ENCODE peak calls at places on chromosomes 12 and 14, in four cellular contexts. E is GM12878, Y is HL-60, D is K562. B is an unnamed sample.

GRCh38 chr12:132872975-132873421 is 14.4 kb downstream of the CHFR start:
- DNase-seq in D (no peak), Y (no peak), E (peak; percentile 13), B (no peak)

GRCh38 chr14:100056964-100057817 is 8.0 kb upstream of the EVL start:
- DNase-seq in Y (no peak), D (no peak), E (no peak), B (no peak)

GRCh38 chr14:97626088-97626487 is 828.9 kb downstream of the VRK1 start:
- DNase-seq in E (no peak), Y (no peak), D (no peak), B (no peak)

GRCh38 chr12:131749618-131750315 is 38.9 kb downstream of the SFSWAP start:
- DNase-seq in E (no peak), Y (no peak), D (no peak), B (no peak)

GRCh38 chr14:104591506-104592291 is 12.1 kb downstream of the C14orf180 start:
- DNase-seq in D (no peak), E (no peak), Y (no peak), B (no peak)

GRCh38 chr14:88554458-88555286 is at the start of gene PTPN21:
- DNase-seq in Y (no peak), D (peak; percentile 83), E (no peak), B (peak; percentile 42)

GRCh38 chr14:55131782-55132181 is 2.7 kb downstream of the LGALS3 start:
- DNase-seq in E (no peak), Y (no peak), D (no peak), B (no peak)

GRCh38 chr12:56206373-56207166 is 15.2 kb downstream of the RNF41 start:
- DNase-seq in E (no peak), Y (no peak), D (peak; percentile 58), B (no peak)

GRCh38 chr12:2633176-2633824 is 161.5 kb upstream of the FKBP4 start:
- DNase-seq in Y (no peak), E (no peak), D (no peak), B (no peak)

GRCh38 chr12:4628406-4628805 is 20.4 kb downstream of the AKAP3 start:
- DNase-seq in E (no peak), D (no peak), Y (no peak), B (no peak)

GRCh38 chr12:77433799-77434198 is 368.4 kb upstream of the E2F7 start:
- DNase-seq in Y (no peak), D (no peak), E (no peak), B (no peak)

GRCh38 chr12:131619736-131620506 is 91.0 kb upstream of the SFSWAP start:
- DNase-seq in Y (no peak), E (no peak), D (no peak), B (no peak)

GRCh38 chr12:57461326-57461903 is 1.8 kb downstream of the GLI1 start:
- DNase-seq in E (no peak), D (peak; percentile 88), Y (no peak), B (no peak)

GRCh38 chr14:57364659-57365450 is 25.5 kb upstream of the NAA30 start:
- DNase-seq in D (no peak), E (no peak), Y (no peak), B (no peak)

GRCh38 chr12:25715147-25715546 is 162.1 kb upstream of the LMNTD1 start:
- DNase-seq in E (no peak), D (no peak), Y (no peak), B (no peak)

GRCh38 chr14:43411841-43412240 is 1095.2 kb downstream of the FSCB start:
- DNase-seq in E (no peak), D (no peak), Y (no peak), B (no peak)

GRCh38 chr14:68552597-68552996 is 240.3 kb downstream of the ZFP36L1 start:
- DNase-seq in D (no peak), Y (no peak), E (no peak), B (no peak)

GRCh38 chr14:76330411-76331327 is 45.3 kb upstream of the ESRRB start:
- DNase-seq in Y (no peak), D (no peak), E (no peak), B (no peak)

GRCh38 chr14:76329951-76330350 is 46.0 kb upstream of the ESRRB start:
- DNase-seq in E (no peak), D (no peak), Y (no peak), B (no peak)

GRCh38 chr14:76328457-76329137 is 47.3 kb upstream of the ESRRB start:
- DNase-seq in D (no peak), Y (no peak), E (no peak), B (no peak)

GRCh38 chr14:76331328-76332011 is 44.5 kb upstream of the ESRRB start:
- DNase-seq in E (no peak), D (no peak), Y (no peak), B (no peak)

GRCh38 chr14:76329150-76329881 is 46.6 kb upstream of the ESRRB start:
- DNase-seq in D (no peak), E (no peak), Y (no peak), B (no peak)
- TF ChIP-seq SPI1 in D (no peak), E (no peak), Y (no peak), B (no peak)

GRCh38 chr12:22538336-22538735 is 6.0 kb downstream of the C2CD5 start:
- DNase-seq in D (no peak), Y (no peak), E (no peak), B (no peak)
- TF ChIP-seq SPI1 in D (no peak), Y (no peak), E (no peak), B (no peak)

GRCh38 chr12:113647048-113647447 is 175.4 kb upstream of the LHX5 start:
- DNase-seq in E (no peak), D (peak; percentile 28), Y (no peak), B (no peak)
- TF ChIP-seq SPI1 in E (no peak), D (no peak), Y (no peak), B (no peak)

DNA sequence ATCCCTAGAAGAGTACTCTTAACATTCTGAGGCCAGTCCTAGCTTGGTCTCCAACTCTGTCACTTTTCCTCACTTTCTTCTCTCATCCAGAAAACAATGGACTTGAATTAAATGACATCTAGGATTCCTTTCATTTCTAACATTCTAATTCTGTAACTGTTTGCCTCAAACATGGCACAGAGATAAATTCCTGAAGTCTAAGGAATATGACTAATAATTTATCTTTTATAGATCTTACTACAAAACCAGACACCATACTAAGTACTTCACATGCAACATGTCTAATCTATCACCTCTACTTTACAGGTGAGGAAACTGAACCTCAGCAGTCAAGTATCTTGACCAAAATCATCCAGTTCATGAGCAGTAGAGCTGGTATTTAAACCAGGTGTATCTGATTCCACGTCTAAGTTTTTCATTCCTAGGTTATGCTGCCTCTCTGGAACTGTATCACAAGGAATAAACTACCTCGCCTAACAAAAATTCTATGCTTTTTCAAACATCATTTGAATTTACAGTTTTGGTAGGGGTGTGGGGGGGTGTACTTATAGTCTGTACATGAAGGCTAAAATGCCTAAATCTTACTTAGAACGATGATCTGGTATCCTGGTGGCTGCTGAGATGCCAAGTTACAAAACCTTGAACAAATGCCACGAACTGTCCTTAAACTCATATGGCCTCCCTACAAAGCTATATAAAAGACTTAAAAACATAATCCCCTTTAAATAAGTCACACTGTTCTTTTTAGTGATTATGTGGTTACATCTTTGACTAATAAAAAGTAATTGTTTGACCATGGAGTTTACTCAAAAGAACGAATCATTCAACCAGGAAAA is 41.6 kb downstream of the ATXN2 start:
- DNase-seq in Y (no peak), D (no peak), E (no peak), B (no peak)
- TF ChIP-seq SPI1 in Y (no peak), D (no peak), E (no peak), B (no peak)

GRCh38 chr14:35556548-35556947 is 22.6 kb downstream of the INSM2 start:
- DNase-seq in E (no peak), Y (no peak), D (no peak), B (no peak)
- TF ChIP-seq SPI1 in E (no peak), Y (no peak), D (no peak), B (no peak)

GRCh38 chr12:24608637-24609285 is 340.1 kb downstream of the BCAT1 start:
- DNase-seq in Y (no peak), E (no peak), D (no peak), B (no peak)
- TF ChIP-seq SPI1 in Y (no peak), E (no peak), D (no peak), B (no peak)

GRCh38 chr12:104718581-104718980 is 239.5 kb downstream of the SLC41A2 start:
- DNase-seq in Y (no peak), D (no peak), E (no peak), B (no peak)

GRCh38 chr12:104721944-104722343 is 236.1 kb downstream of the SLC41A2 start:
- DNase-seq in Y (no peak), D (no peak), E (no peak), B (no peak)

GRCh38 chr12:104719700-104720345 is 238.3 kb downstream of the SLC41A2 start:
- DNase-seq in Y (no peak), E (no peak), D (no peak), B (no peak)

GRCh38 chr12:104721065-104721458 is 237.0 kb downstream of the SLC41A2 start:
- DNase-seq in E (no peak), Y (no peak), D (no peak), B (no peak)

GRCh38 chr12:104720346-104721064 is 237.6 kb downstream of the SLC41A2 start:
- DNase-seq in D (no peak), Y (no peak), E (no peak), B (no peak)
- TF ChIP-seq SPI1 in D (no peak), Y (peak; percentile 33), E (peak; percentile 38), B (no peak)